ENCODE peak calls at places on chromosomes 3 and 15, in eight cellular contexts. O is stomach, Q is A549, R is Peyer's patch, I is esophagus muscularis mucosa, F is H1, M is heart left ventricle, V is endothelial cell of umbilical vein. C is an unnamed sample.

GRCh38 chr3:20561166-20561565 is 375.2 kb upstream of the SGO1 start:
- DNase-seq in O (no peak), V (no peak), F (no peak), I (no peak), M (no peak), Q (no peak), R (no peak), C (no peak)

GRCh38 chr3:156582784-156583183 is 27.9 kb upstream of the SSR3 start:
- DNase-seq in M (no peak), V (no peak), R (no peak), F (no peak), I (no peak), O (no peak), Q (no peak), C (no peak)

GRCh38 chr3:177777699-177778098 is 580.4 kb upstream of the TBL1XR1 start:
- DNase-seq in Q (peak), M (peak), O (peak), V (peak), R (peak), F (peak), I (no peak), C (peak)

GRCh38 chr3:39126532-39127071 is 19.1 kb downstream of the TTC21A start:
- DNase-seq in Q (peak), R (peak), M (no peak), F (no peak), I (no peak), O (no peak), V (peak), C (no peak)

GRCh38 chr3:115930922-115931321 is 307.6 kb downstream of the GAP43 start:
- DNase-seq in O (no peak), R (no peak), M (no peak), Q (no peak), V (no peak), F (no peak), I (no peak), C (no peak)

GRCh38 chr15:49902791-49903481 is 216.1 kb downstream of the ATP8B4 start:
- DNase-seq in Q (peak), R (no peak), F (no peak), I (no peak), M (peak), O (no peak), V (no peak), C (no peak)

GRCh38 chr3:20575153-20575552 is 389.1 kb upstream of the SGO1 start:
- DNase-seq in I (no peak), F (no peak), Q (no peak), R (no peak), M (no peak), V (no peak), O (no peak), C (no peak)

GRCh38 chr3:147945968-147946519 is 536.9 kb downstream of the ZIC1 start:
- DNase-seq in Q (peak), F (no peak), O (no peak), V (peak), R (no peak), I (no peak), M (peak), C (no peak)

GRCh38 chr3:13189639-13190375 is 116.6 kb upstream of the IQSEC1 start:
- DNase-seq in R (peak), F (no peak), I (no peak), O (no peak), Q (no peak), V (no peak), M (no peak), C (no peak)

GRCh38 chr3:152121292-152121654 is 147.5 kb upstream of the MBNL1 start:
- DNase-seq in I (no peak), R (no peak), F (no peak), V (peak), Q (peak), M (no peak), O (no peak), C (no peak)

GRCh38 chr15:58329781-58330467 is 101.9 kb upstream of the LIPC start:
- DNase-seq in M (no peak), I (peak), V (no peak), R (no peak), F (no peak), O (peak), Q (peak), C (no peak)

GRCh38 chr3:19106307-19106706 is 42.0 kb upstream of the KCNH8 start:
- DNase-seq in Q (no peak), I (no peak), O (no peak), R (no peak), V (no peak), M (no peak), F (no peak), C (no peak)

GRCh38 chr15:70266412-70267089 is 168.8 kb upstream of the TLE3 start:
- DNase-seq in R (no peak), I (peak), V (no peak), M (peak), F (no peak), Q (no peak), O (peak), C (peak)

GRCh38 chr15:46416544-46416943 is 781.7 kb downstream of the SQOR start:
- DNase-seq in R (no peak), M (peak), I (no peak), Q (no peak), V (no peak), F (no peak), O (no peak), C (no peak)

GRCh38 chr3:41907330-41908073 is 54.4 kb downstream of the ULK4 start:
- DNase-seq in O (no peak), Q (no peak), R (no peak), F (no peak), V (peak), M (no peak), I (no peak), C (no peak)

GRCh38 chr3:186930639-186931486 is 537 bp downstream of the ST6GAL1 start:
- DNase-seq in O (peak), M (peak), R (no peak), I (no peak), F (peak), Q (peak), V (peak), C (peak)

GRCh38 chr3:46955801-46956259 is 20.7 kb downstream of the CCDC12 start:
- DNase-seq in O (no peak), F (no peak), I (no peak), R (peak), M (no peak), Q (no peak), V (no peak), C (no peak)

GRCh38 chr15:78092111-78093041 is at the start of gene SH2D7:
- DNase-seq in M (peak), I (no peak), V (no peak), O (no peak), F (no peak), R (peak), Q (no peak), C (peak)

GRCh38 chr3:137771401-137772230 is 7.5 kb downstream of the SOX14 start:
- DNase-seq in I (no peak), O (no peak), M (no peak), V (no peak), Q (no peak), F (peak), R (no peak), C (no peak)

GRCh38 chr3:51389423-51390183 is 1.5 kb upstream of the RBM15B start:
- DNase-seq in M (no peak), R (peak), V (peak), I (no peak), F (peak), O (peak), Q (peak), C (peak)

GRCh38 chr3:12224181-12225147 is 64.4 kb upstream of the PPARG start:
- DNase-seq in V (no peak), I (no peak), F (no peak), Q (peak), R (peak), M (no peak), O (peak), C (no peak)

GRCh38 chr3:44557074-44557473 is 2.1 kb downstream of the ZKSCAN7 start:
- DNase-seq in R (no peak), Q (no peak), O (no peak), V (no peak), M (no peak), F (no peak), I (no peak), C (no peak)

GRCh38 chr3:141659821-141660597 is 78.1 kb upstream of the RNF7 start:
- DNase-seq in F (peak), R (peak), Q (peak), V (peak), O (peak), I (no peak), M (peak), C (peak)

GRCh38 chr3:50194128-50194902 is 2.9 kb downstream of the GNAT1 start:
- DNase-seq in M (peak), F (peak), O (peak), I (peak), V (peak), R (peak), Q (peak), C (no peak)

DNA sequence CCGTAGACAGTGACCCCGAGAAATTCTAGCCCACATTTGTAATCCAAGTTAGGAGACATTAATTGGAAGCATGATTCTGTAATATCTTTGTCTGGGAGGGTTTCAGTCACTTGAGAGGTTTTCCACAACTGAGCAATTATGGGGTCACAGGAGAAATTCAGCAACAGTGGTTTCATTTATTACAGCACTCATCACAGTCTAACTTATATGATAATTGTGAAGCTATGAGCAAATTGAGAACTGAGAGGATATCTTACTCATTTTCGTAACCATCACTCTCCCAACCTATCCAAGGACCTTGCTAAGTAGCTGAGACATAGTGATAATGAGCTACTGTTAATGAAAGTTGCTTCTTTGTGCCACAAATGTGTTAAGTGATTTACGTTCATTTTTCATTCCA is 328.5 kb upstream of the PPP2R3A start:
- DNase-seq in I (no peak), O (no peak), V (no peak), F (no peak), R (no peak), Q (no peak), M (no peak), C (no peak)
- H3K4me3 ChIP-seq in I (no peak), O (no peak), V (no peak), F (no peak), R (no peak), Q (no peak), M (no peak), C (no peak)

DNA sequence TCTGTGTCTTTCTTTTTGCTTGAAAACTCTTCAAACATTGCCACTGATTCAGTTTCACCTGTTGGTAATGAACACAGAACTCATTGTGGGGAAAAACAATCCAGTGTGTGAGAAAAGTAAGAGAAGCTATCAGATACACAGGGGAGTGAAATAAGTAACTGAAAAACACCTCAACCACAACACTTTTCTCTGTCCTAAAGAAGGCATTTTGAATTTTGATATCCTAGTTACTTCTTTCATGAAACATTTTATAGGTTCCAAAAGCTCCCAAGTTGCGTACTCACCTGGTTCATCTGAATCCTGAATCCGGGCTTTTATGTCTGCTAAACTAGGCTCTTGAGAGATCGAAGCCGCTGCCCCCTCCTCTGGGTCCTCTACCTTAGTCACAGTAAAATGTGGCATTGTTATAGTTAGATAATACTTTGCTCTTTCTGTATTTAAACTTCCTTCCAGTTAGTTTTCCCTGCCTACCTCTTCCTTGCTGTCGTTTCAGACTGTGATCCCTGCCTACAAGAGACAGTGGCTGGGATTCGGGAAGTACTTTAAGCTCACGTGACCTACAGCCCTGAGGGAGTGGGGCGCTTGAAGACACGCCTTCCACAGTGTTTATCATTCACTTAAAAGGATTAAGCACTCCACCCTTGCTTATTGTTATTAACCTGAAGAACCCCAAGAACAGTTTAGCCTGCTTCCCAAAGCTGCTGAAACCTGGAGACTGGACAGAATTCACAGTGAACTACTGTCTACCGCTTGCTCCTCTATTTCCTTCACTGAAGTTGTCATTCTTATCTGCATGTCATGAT is 19.1 kb downstream of the SLC12A6 start:
- DNase-seq in M (peak), Q (peak), F (peak), I (no peak), V (peak), O (peak), R (peak), C (no peak)
- TF ChIP-seq POLR2A in M (peak), Q (peak), F (peak), I (no peak), V (no peak), O (no peak), R (peak), C (no peak)

GRCh38 chr3:123878807-123879206 is 5.3 kb downstream of the MYLK start:
- DNase-seq in M (no peak), I (no peak), R (no peak), V (no peak), F (no peak), O (no peak), Q (no peak), C (no peak)

GRCh38 chr3:123877965-123878364 is 6.2 kb downstream of the MYLK start:
- DNase-seq in F (no peak), M (no peak), Q (no peak), I (no peak), V (no peak), O (no peak), R (no peak), C (no peak)

GRCh38 chr3:123880998-123881561 is 3.1 kb downstream of the MYLK start:
- DNase-seq in O (no peak), F (no peak), V (peak), Q (peak), M (no peak), I (peak), R (no peak), C (no peak)

GRCh38 chr3:123877466-123877865 is 6.7 kb downstream of the MYLK start:
- DNase-seq in I (no peak), Q (no peak), F (no peak), O (no peak), M (no peak), V (no peak), R (no peak), C (no peak)

GRCh38 chr3:123876858-123877257 is 7.3 kb downstream of the MYLK start:
- DNase-seq in R (no peak), M (no peak), V (no peak), Q (no peak), F (no peak), O (no peak), I (no peak), C (no peak)
- TF ChIP-seq CTCF in R (no peak), M (no peak), V (no peak), Q (peak), F (peak), O (no peak), I (no peak), C (no peak)

GRCh38 chr3:192957441-192957951 is 39.8 kb upstream of the MB21D2 start:
- DNase-seq in F (no peak), V (peak), R (no peak), M (peak), I (no peak), O (no peak), Q (peak), C (no peak)
- H3K4me3 ChIP-seq in F (no peak), V (no peak), R (no peak), M (no peak), I (peak), O (no peak), Q (no peak), C (no peak)

C was measured in lower leg skin.